ENCODE peak calls at places on chromosome 11, in seven cellular contexts. One of them, this sample, is unnamed.

GRCh38 chr11:61362542-61362875 is 335 bp downstream of the TMEM138 start:
- DNase-seq in HCT116: no peak
- DNase-seq in H9: no peak
- DNase-seq in DND-41: peak
- DNase-seq in lower lobe of right lung: no peak
- DNase-seq in pancreas: no peak
- DNase-seq in kidney: no peak
- DNase-seq in this sample: peak

GRCh38 chr11:124070906-124071621 is 29.9 kb upstream of the OR10G7 start:
- DNase-seq in HCT116: peak
- DNase-seq in H9: peak
- DNase-seq in DND-41: peak
- DNase-seq in lower lobe of right lung: peak
- DNase-seq in pancreas: peak
- DNase-seq in kidney: peak
- DNase-seq in this sample: peak

GRCh38 chr11:73498343-73498742 is 99.6 kb downstream of the FAM168A start:
- DNase-seq in HCT116: no peak
- DNase-seq in H9: no peak
- DNase-seq in DND-41: no peak
- DNase-seq in lower lobe of right lung: no peak
- DNase-seq in pancreas: no peak
- DNase-seq in kidney: no peak
- DNase-seq in this sample: no peak

GRCh38 chr11:117875397-117876048 is 935 bp downstream of the FXYD6 start:
- DNase-seq in HCT116: no peak
- DNase-seq in H9: no peak
- DNase-seq in DND-41: peak
- DNase-seq in lower lobe of right lung: no peak
- DNase-seq in pancreas: no peak
- DNase-seq in kidney: peak
- DNase-seq in this sample: no peak

GRCh38 chr11:14518820-14519219 is 1.4 kb downstream of the PSMA1 start:
- DNase-seq in HCT116: no peak
- DNase-seq in H9: no peak
- DNase-seq in DND-41: no peak
- DNase-seq in lower lobe of right lung: no peak
- DNase-seq in pancreas: no peak
- DNase-seq in kidney: no peak
- DNase-seq in this sample: no peak

GRCh38 chr11:61777234-61778090 is 14.9 kb downstream of the TMEM258 start:
- DNase-seq in HCT116: no peak
- DNase-seq in H9: peak
- DNase-seq in DND-41: no peak
- DNase-seq in lower lobe of right lung: no peak
- DNase-seq in pancreas: peak
- DNase-seq in kidney: peak
- DNase-seq in this sample: no peak

GRCh38 chr11:3056296-3057068 is 741 bp downstream of the CARS1 start:
- DNase-seq in HCT116: no peak
- DNase-seq in H9: no peak
- DNase-seq in DND-41: peak
- DNase-seq in lower lobe of right lung: no peak
- DNase-seq in pancreas: no peak
- DNase-seq in kidney: peak
- DNase-seq in this sample: no peak

GRCh38 chr11:94525933-94526332 is 13.7 kb downstream of the C11orf97 start:
- DNase-seq in HCT116: no peak
- DNase-seq in H9: no peak
- DNase-seq in DND-41: no peak
- DNase-seq in lower lobe of right lung: peak
- DNase-seq in pancreas: peak
- DNase-seq in kidney: peak
- DNase-seq in this sample: peak

GRCh38 chr11:93791493-93791892 is 7.4 kb downstream of the MED17 start:
- DNase-seq in HCT116: no peak
- DNase-seq in H9: no peak
- DNase-seq in DND-41: no peak
- DNase-seq in lower lobe of right lung: no peak
- DNase-seq in pancreas: no peak
- DNase-seq in kidney: no peak
- DNase-seq in this sample: peak

GRCh38 chr11:122981388-122982264 is at the start of gene BSX:
- DNase-seq in HCT116: no peak
- DNase-seq in H9: peak
- DNase-seq in DND-41: peak
- DNase-seq in lower lobe of right lung: peak
- DNase-seq in pancreas: peak
- DNase-seq in kidney: peak
- DNase-seq in this sample: peak

GRCh38 chr11:59182457-59183151 is 10.7 kb downstream of the DTX4 start:
- DNase-seq in HCT116: no peak
- DNase-seq in H9: peak
- DNase-seq in DND-41: no peak
- DNase-seq in lower lobe of right lung: no peak
- DNase-seq in pancreas: peak
- DNase-seq in kidney: no peak
- DNase-seq in this sample: no peak

GRCh38 chr11:82004537-82005213 is 729.0 kb downstream of the FAM181B start:
- DNase-seq in HCT116: no peak
- DNase-seq in H9: no peak
- DNase-seq in DND-41: no peak
- DNase-seq in lower lobe of right lung: no peak
- DNase-seq in pancreas: no peak
- DNase-seq in kidney: no peak
- DNase-seq in this sample: no peak

GRCh38 chr11:13959001-13959400 is 3.5 kb upstream of the SPON1 start:
- DNase-seq in HCT116: no peak
- DNase-seq in H9: no peak
- DNase-seq in DND-41: no peak
- DNase-seq in lower lobe of right lung: no peak
- DNase-seq in pancreas: no peak
- DNase-seq in kidney: no peak
- DNase-seq in this sample: no peak

GRCh38 chr11:76184551-76184993 is 21.7 kb downstream of the WNT11 start:
- DNase-seq in HCT116: no peak
- DNase-seq in H9: no peak
- DNase-seq in DND-41: no peak
- DNase-seq in lower lobe of right lung: no peak
- DNase-seq in pancreas: no peak
- DNase-seq in kidney: peak
- DNase-seq in this sample: peak

GRCh38 chr11:7251836-7252682 is at the start of gene SYT9:
- DNase-seq in HCT116: no peak
- DNase-seq in H9: peak
- DNase-seq in DND-41: no peak
- DNase-seq in lower lobe of right lung: peak
- DNase-seq in pancreas: peak
- DNase-seq in kidney: peak
- DNase-seq in this sample: peak

GRCh38 chr11:117387992-117388765 is 60.5 kb downstream of the CEP164 start:
- DNase-seq in HCT116: no peak
- DNase-seq in H9: no peak
- DNase-seq in DND-41: no peak
- DNase-seq in lower lobe of right lung: no peak
- DNase-seq in pancreas: no peak
- DNase-seq in kidney: no peak
- DNase-seq in this sample: peak

GRCh38 chr11:101686514-101686913 is 102.7 kb upstream of the TRPC6 start:
- DNase-seq in HCT116: peak
- DNase-seq in H9: no peak
- DNase-seq in DND-41: no peak
- DNase-seq in lower lobe of right lung: no peak
- DNase-seq in pancreas: no peak
- DNase-seq in kidney: no peak
- DNase-seq in this sample: peak

GRCh38 chr11:33835143-33835878 is 56.6 kb downstream of the LMO2 start:
- DNase-seq in HCT116: peak
- DNase-seq in H9: no peak
- DNase-seq in DND-41: no peak
- DNase-seq in lower lobe of right lung: no peak
- DNase-seq in pancreas: no peak
- DNase-seq in kidney: no peak
- DNase-seq in this sample: peak
- TF ChIP-seq CTCF in HCT116: peak
- TF ChIP-seq CTCF in H9: no peak
- TF ChIP-seq CTCF in DND-41: peak
- TF ChIP-seq CTCF in lower lobe of right lung: peak
- TF ChIP-seq CTCF in pancreas: no peak
- TF ChIP-seq CTCF in kidney: peak
- TF ChIP-seq CTCF in this sample: peak

GRCh38 chr11:22338465-22338810 is 257 bp downstream of the SLC17A6 start:
- DNase-seq in HCT116: no peak
- DNase-seq in H9: peak
- DNase-seq in DND-41: no peak
- DNase-seq in lower lobe of right lung: no peak
- DNase-seq in pancreas: no peak
- DNase-seq in kidney: no peak
- DNase-seq in this sample: no peak
- TF ChIP-seq CTCF in HCT116: no peak
- TF ChIP-seq CTCF in H9: no peak
- TF ChIP-seq CTCF in DND-41: no peak
- TF ChIP-seq CTCF in lower lobe of right lung: no peak
- TF ChIP-seq CTCF in pancreas: no peak
- TF ChIP-seq CTCF in kidney: no peak
- TF ChIP-seq CTCF in this sample: no peak

GRCh38 chr11:1458340-1459218 is 28.0 kb downstream of the MOB2 start:
- DNase-seq in HCT116: no peak
- DNase-seq in H9: peak
- DNase-seq in DND-41: no peak
- DNase-seq in lower lobe of right lung: peak
- DNase-seq in pancreas: no peak
- DNase-seq in kidney: peak
- DNase-seq in this sample: peak
- TF ChIP-seq CTCF in HCT116: peak
- TF ChIP-seq CTCF in H9: peak
- TF ChIP-seq CTCF in DND-41: peak
- TF ChIP-seq CTCF in lower lobe of right lung: peak
- TF ChIP-seq CTCF in pancreas: no peak
- TF ChIP-seq CTCF in kidney: no peak
- TF ChIP-seq CTCF in this sample: peak

GRCh38 chr11:64694821-64695365 is 28.1 kb downstream of the NRXN2 start:
- DNase-seq in HCT116: no peak
- DNase-seq in H9: peak
- DNase-seq in DND-41: peak
- DNase-seq in lower lobe of right lung: no peak
- DNase-seq in pancreas: no peak
- DNase-seq in kidney: no peak
- DNase-seq in this sample: no peak

GRCh38 chr11:64690235-64690634 is 32.8 kb downstream of the NRXN2 start:
- DNase-seq in HCT116: no peak
- DNase-seq in H9: no peak
- DNase-seq in DND-41: no peak
- DNase-seq in lower lobe of right lung: no peak
- DNase-seq in pancreas: no peak
- DNase-seq in kidney: peak
- DNase-seq in this sample: no peak

GRCh38 chr11:64691543-64691942 is 31.5 kb downstream of the NRXN2 start:
- DNase-seq in HCT116: no peak
- DNase-seq in H9: no peak
- DNase-seq in DND-41: no peak
- DNase-seq in lower lobe of right lung: no peak
- DNase-seq in pancreas: no peak
- DNase-seq in kidney: no peak
- DNase-seq in this sample: no peak

GRCh38 chr11:64694026-64694755 is 28.8 kb downstream of the NRXN2 start:
- DNase-seq in HCT116: no peak
- DNase-seq in H9: no peak
- DNase-seq in DND-41: no peak
- DNase-seq in lower lobe of right lung: no peak
- DNase-seq in pancreas: no peak
- DNase-seq in kidney: no peak
- DNase-seq in this sample: no peak

GRCh38 chr11:64692764-64693331 is 30.1 kb downstream of the NRXN2 start:
- DNase-seq in HCT116: no peak
- DNase-seq in H9: no peak
- DNase-seq in DND-41: no peak
- DNase-seq in lower lobe of right lung: no peak
- DNase-seq in pancreas: no peak
- DNase-seq in kidney: no peak
- DNase-seq in this sample: no peak
- TF ChIP-seq CTCF in HCT116: no peak
- TF ChIP-seq CTCF in H9: peak
- TF ChIP-seq CTCF in DND-41: no peak
- TF ChIP-seq CTCF in lower lobe of right lung: no peak
- TF ChIP-seq CTCF in pancreas: no peak
- TF ChIP-seq CTCF in kidney: no peak
- TF ChIP-seq CTCF in this sample: no peak

This sample was measured in fibroblast of villous mesenchyme.